ENCODE peak calls at places on chromosomes 11 and 22, in six cellular contexts. R is MV-4-11; X is spleen; O is HFFc6; A is CD8-positive, alpha-beta memory T cell; E is central memory CD4-positive, alpha-beta T cell. Y is an unnamed sample.

GRCh38 chr11:70796601-70797000 is 398.3 kb downstream of the CTTN start:
- DNase-seq in X (no peak), E (no peak), O (no peak), A (no peak), R (no peak), Y (no peak)

GRCh38 chr11:125244166-125244565 is 79.6 kb downstream of the PKNOX2 start:
- DNase-seq in A (no peak), E (no peak), X (peak), O (no peak), R (no peak), Y (no peak)

GRCh38 chr11:64056213-64056785 is 20.6 kb downstream of the FLRT1 start:
- DNase-seq in R (no peak), O (no peak), A (no peak), E (no peak), X (no peak), Y (no peak)

GRCh38 chr11:129968611-129969419 is 33.8 kb downstream of the PRDM10 start:
- DNase-seq in X (no peak), E (no peak), O (no peak), R (peak), A (no peak), Y (no peak)

GRCh38 chr22:38016182-38017078 is 32.1 kb upstream of the SOX10 start:
- DNase-seq in O (no peak), X (no peak), E (no peak), R (no peak), A (no peak), Y (no peak)

GRCh38 chr22:26956346-26956745 is 299.0 kb downstream of the MIAT start:
- DNase-seq in X (no peak), E (no peak), A (no peak), O (no peak), R (no peak), Y (no peak)

GRCh38 chr11:82539669-82540068 is 194.0 kb downstream of the FAM181B start:
- DNase-seq in A (no peak), X (no peak), R (no peak), E (no peak), O (no peak), Y (no peak)

GRCh38 chr11:6473481-6474422 is at the start of gene TRIM3:
- DNase-seq in A (peak), X (peak), E (peak), O (peak), R (peak), Y (peak)

GRCh38 chr11:12090061-12090572 is 20.3 kb upstream of the MICAL2 start:
- DNase-seq in O (peak), X (no peak), A (no peak), E (no peak), R (peak), Y (no peak)

GRCh38 chr11:16278273-16278672 is 78.1 kb downstream of the SOX6 start:
- DNase-seq in E (no peak), X (no peak), O (no peak), A (no peak), R (no peak), Y (no peak)

GRCh38 chr22:49569286-49570031 is 258.2 kb downstream of the BRD1 start:
- DNase-seq in A (no peak), E (no peak), X (peak), R (no peak), O (no peak), Y (no peak)

GRCh38 chr22:41425704-41426365 is 20.8 kb downstream of the TOB2 start:
- DNase-seq in X (no peak), O (no peak), A (no peak), R (no peak), E (peak), Y (peak)

Y was measured in activated T-cell treated with anti-CD3 and anti-CD28 coated beads, Interleukin-2, amount 50 U/mL, for 48 hours.